ENCODE peak calls at places on chromosomes 4 and X, in ten cellular contexts. K, T, J, M, V, I, D, U, L and N are unnamed samples.
A peak's percentile ranks its signal among the peaks of the same experiment; 100 is the strongest.

GRCh38 chrX:154791951-154792350 is 13.3 kb downstream of the MPP1 start:
- DNase-seq in V (no peak), L (no peak), U (no peak), M (no peak), I (no peak), D (no peak), T (no peak), J (no peak), K (no peak), N (no peak)

GRCh38 chrX:22349116-22349515 is 76.4 kb downstream of the CBLL2 start:
- DNase-seq in U (no peak), L (no peak), J (no peak), D (no peak), T (no peak), K (peak; percentile 29), V (no peak), I (no peak), M (no peak), N (no peak)

GRCh38 chr4:96525901-96526300 is 686.0 kb downstream of the PDHA2 start:
- DNase-seq in K (no peak), J (no peak), T (no peak), V (no peak), U (no peak), I (no peak), M (no peak), L (no peak), D (no peak), N (no peak)

GRCh38 chr4:7075962-7076693 is 8.3 kb upstream of the GRPEL1 start:
- DNase-seq in D (no peak), U (peak; percentile 39), I (no peak), K (no peak), J (no peak), M (no peak), L (no peak), V (no peak), T (peak; percentile 21), N (no peak)

GRCh38 chr4:155796031-155796430 is 37.2 kb downstream of the GUCY1B1 start:
- DNase-seq in V (no peak), T (no peak), L (no peak), J (no peak), U (no peak), M (peak; percentile 37), I (no peak), K (peak; percentile 52), D (peak; percentile 30), N (no peak)

GRCh38 chr4:96295143-96295763 is 455.4 kb downstream of the PDHA2 start:
- DNase-seq in D (no peak), K (no peak), L (no peak), T (no peak), M (no peak), J (no peak), I (no peak), V (no peak), U (no peak), N (no peak)

GRCh38 chrX:41518841-41519220 is 71.7 kb downstream of the NYX start:
- DNase-seq in V (no peak), M (no peak), U (no peak), J (no peak), D (no peak), I (no peak), T (peak; percentile 37), K (peak; percentile 49), L (no peak), N (no peak)

GRCh38 chrX:141669689-141670088 is 28.9 kb downstream of the SPANXD start:
- DNase-seq in M (no peak), T (no peak), L (no peak), D (no peak), U (no peak), K (no peak), I (no peak), J (no peak), V (no peak), N (no peak)

GRCh38 chr4:62196338-62196737 is 996.2 kb downstream of the ADGRL3 start:
- DNase-seq in I (no peak), D (no peak), V (no peak), T (no peak), K (no peak), M (no peak), U (no peak), J (no peak), L (no peak), N (no peak)

GRCh38 chrX:68257015-68257414 is 176.3 kb downstream of the OPHN1 start:
- DNase-seq in J (no peak), V (no peak), I (no peak), K (no peak), U (no peak), L (no peak), M (no peak), T (no peak), D (no peak), N (no peak)

GRCh38 chr4:152165146-152165545 is 370.7 kb downstream of the FBXW7 start:
- DNase-seq in K (no peak), U (no peak), V (no peak), L (peak; percentile 78), D (no peak), I (no peak), J (no peak), T (no peak), M (no peak), N (no peak)

GRCh38 chr4:95729596-95729995 is 110.3 kb upstream of the PDHA2 start:
- DNase-seq in D (peak; percentile 16), V (no peak), L (peak; percentile 66), I (no peak), U (no peak), K (no peak), T (no peak), J (no peak), M (no peak), N (no peak)

GRCh38 chrX:153771686-153772607 is 7.9 kb downstream of the PLXNB3 start:
- DNase-seq in U (no peak), K (no peak), M (no peak), V (no peak), L (peak; percentile 28), T (no peak), J (no peak), D (no peak), I (peak; percentile 71), N (no peak)

GRCh38 chrX:15714529-15714928 is 23.5 kb upstream of the CA5B start:
- DNase-seq in I (no peak), K (no peak), J (peak; percentile 58), M (no peak), U (no peak), T (no peak), L (no peak), D (no peak), V (peak; percentile 15), N (no peak)

GRCh38 chrX:14920196-14920595 is 47.0 kb downstream of the MOSPD2 start:
- DNase-seq in U (no peak), V (no peak), M (no peak), D (no peak), L (no peak), T (no peak), I (no peak), J (no peak), K (peak; percentile 74), N (no peak)

GRCh38 chr4:119861731-119862130 is 204.9 kb downstream of the MAD2L1 start:
- DNase-seq in U (no peak), K (no peak), J (no peak), T (no peak), M (peak; percentile 5), I (no peak), L (no peak), V (no peak), D (no peak), N (no peak)
- TF ChIP-seq CTCF in U (no peak), K (no peak), J (no peak), T (no peak), M (no peak), I (no peak), L (no peak), V (no peak), D (no peak), N (no peak)

DNA sequence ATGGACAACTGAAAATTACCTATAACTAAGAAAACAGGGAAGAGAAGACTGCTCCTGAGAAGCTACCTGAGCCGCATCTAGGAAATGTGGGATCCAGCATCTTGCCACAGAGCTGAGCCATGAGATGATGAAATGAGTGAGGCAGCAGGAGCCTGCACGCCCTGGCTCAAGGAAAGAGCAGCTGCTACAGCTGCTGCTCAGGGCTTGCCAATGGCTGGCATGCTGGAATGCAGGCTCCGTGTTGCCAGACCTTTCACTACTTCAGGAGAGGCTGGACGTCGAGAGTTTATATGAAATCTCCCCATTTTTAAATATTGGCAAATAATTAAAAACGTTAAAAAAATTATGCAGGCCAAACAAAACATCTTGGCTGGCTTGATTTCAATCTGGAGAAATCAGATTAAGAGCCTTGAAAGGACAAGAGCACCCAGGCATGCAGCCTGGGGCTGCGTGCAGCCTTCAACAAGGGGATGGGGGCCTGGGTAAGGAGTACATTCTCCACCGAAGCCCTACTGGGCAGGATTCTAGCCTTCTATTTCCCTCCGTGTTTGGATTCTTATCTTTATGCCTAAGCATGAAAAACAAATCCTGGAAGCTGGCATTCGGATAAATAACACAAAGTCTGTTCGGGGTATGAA is 227.6 kb downstream of the NR3C2 start:
- DNase-seq in L (no peak), T (peak; percentile 48), M (no peak), J (peak; percentile 79), U (peak; percentile 82), I (peak; percentile 83), K (peak; percentile 5), V (peak; percentile 32), D (peak; percentile 35), N (no peak)
- H3K4me1 ChIP-seq in L (peaks cover 16% of the 10 kb centered on the region), T (peaks cover 12% of the 10 kb centered on the region), M (peaks cover 16% of the 10 kb centered on the region), J (peaks cover 35% of the 10 kb centered on the region), U (peaks cover 48% of the 10 kb centered on the region), I (peaks cover 13% of the 10 kb centered on the region), K (no peaks in the 10 kb centered on the region), V (peaks cover 27% of the 10 kb centered on the region), D (peaks cover 16% of the 10 kb centered on the region), N (peaks cover 25% of the 10 kb centered on the region)

DNA sequence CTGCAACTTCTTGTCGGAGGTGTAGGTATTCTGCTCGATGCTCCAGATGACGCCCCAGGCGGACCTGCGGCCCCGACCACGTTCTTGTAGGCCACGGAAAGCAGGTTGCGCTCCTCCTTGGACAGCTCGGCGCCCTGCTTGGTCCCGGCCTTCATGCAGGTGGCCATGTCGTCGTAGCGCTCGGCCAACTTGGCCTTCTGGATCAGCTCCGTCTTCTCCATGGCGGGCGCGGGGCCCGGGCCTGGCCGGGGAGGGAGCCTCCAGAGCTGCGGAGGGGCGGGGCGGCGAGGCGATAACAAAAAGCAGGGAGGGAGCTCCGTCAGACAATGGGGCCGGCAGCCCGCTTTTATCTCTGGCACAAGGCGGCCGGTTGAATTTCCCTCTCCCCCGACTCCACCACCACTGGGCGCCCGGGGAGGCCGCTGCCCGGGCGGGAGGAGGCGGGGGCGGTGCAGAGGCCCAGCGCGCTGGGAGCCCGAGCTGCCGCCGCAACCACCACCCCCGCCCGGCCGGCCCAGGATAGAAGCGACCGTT is 28.3 kb upstream of the DRP2 start:
- DNase-seq in L (peak; percentile 81), M (peak; percentile 39), T (peak; percentile 33), V (peak; percentile 3), D (peak; percentile 77), U (peak; percentile 63), J (no peak), K (no peak), I (peak; percentile 68), N (no peak)
- H3K4me3 ChIP-seq in L (no peak overlapping the region), M (no peak overlapping the region), T (peak overlapping the region; percentile 8), V (peak overlapping the region; percentile 24), D (peak overlapping the region; percentile 34), U (peak overlapping the region; percentile 47), J (no peak overlapping the region), K (no peak overlapping the region), I (no peak overlapping the region), N (peak overlapping the region; percentile 33)

DNA sequence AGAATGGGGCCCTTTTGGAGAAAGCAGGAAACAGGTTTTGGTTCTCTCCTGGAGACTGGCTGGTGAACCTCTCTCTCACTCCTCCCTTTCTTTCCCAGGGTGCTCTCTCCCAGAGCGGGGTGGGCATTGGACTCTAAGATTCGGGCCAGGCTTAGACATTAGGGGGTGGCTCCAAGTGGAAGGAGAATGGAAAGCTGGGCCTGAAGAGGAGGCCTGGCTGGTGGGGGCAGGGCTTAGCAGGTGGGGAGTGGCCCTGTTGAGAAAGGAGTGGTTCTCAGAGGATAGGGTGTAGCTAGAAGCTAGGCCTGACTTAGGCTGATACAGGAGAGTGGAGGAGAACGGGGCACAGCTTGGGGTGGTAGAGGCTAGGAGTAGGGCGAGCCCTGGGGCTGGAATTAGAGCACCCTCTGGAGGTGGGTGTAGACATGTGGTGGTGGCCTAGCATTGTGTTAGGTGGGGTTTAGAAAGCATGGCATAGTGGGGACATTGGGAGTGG is 5.7 kb downstream of the PLP2 start:
- DNase-seq in U (no peak), J (no peak), L (no peak), K (no peak), V (no peak), T (no peak), D (no peak), I (no peak), M (no peak), N (no peak)
- TF ChIP-seq CTCF in U (no peak), J (peak; percentile 8), L (no peak), K (no peak), V (no peak), T (no peak), D (no peak), I (no peak), M (no peak), N (peak; percentile 22)